ENCODE peak calls at places on chromosomes 6 and 20, in eight cellular contexts. X is stimulated activated naive CD8-positive, alpha-beta T cell treated with anti-CD3 and anti-CD28 coated beads, Interleukin-15, Interleukin-2, amounts not matched to agents 100 U/mL and 50 U/mL, for 24 hours; U is HL-60; Z is stimulated activated CD4-positive, alpha-beta T cell treated with anti-CD3 and anti-CD28 coated beads, Interleukin-4, amount 100 ng/mL, for 24 hours; K is amniotic epithelial cell; D is GM04504; J is NCI-H1092; W is KG1. P is an unnamed sample.

GRCh38 chr6:3306848-3307247 is 48.1 kb downstream of the PSMG4 start:
- DNase-seq in J (no peak), Z (no peak), W (no peak), K (no peak), D (no peak), U (no peak), X (no peak), P (no peak)

GRCh38 chr20:10430000-10430466 is 4.0 kb downstream of the MKKS start:
- DNase-seq in K (no peak), U (no peak), J (no peak), X (no peak), W (no peak), D (no peak), Z (no peak), P (no peak)

GRCh38 chr6:159074120-159074684 is 29.4 kb upstream of the TAGAP start:
- DNase-seq in J (no peak), W (no peak), Z (no peak), X (no peak), U (no peak), D (no peak), K (peak), P (no peak)

GRCh38 chr6:165580139-165580538 is 82.9 kb downstream of the PDE10A start:
- DNase-seq in U (no peak), X (no peak), J (no peak), Z (no peak), D (no peak), K (peak), W (no peak), P (no peak)

GRCh38 chr6:99568103-99568933 is at the start of gene CCNC:
- DNase-seq in W (peak), K (peak), Z (peak), U (peak), J (peak), D (peak), X (peak), P (peak)

GRCh38 chr6:13241364-13241763 is 87.0 kb downstream of the TBC1D7 start:
- DNase-seq in U (no peak), J (no peak), X (no peak), D (no peak), Z (no peak), W (no peak), K (no peak), P (no peak)

GRCh38 chr6:15431762-15432495 is 186.1 kb downstream of the JARID2 start:
- DNase-seq in J (no peak), D (no peak), X (no peak), Z (no peak), U (no peak), K (peak), W (no peak), P (no peak)

GRCh38 chr20:13333793-13334192 is 112.7 kb downstream of the ISM1 start:
- DNase-seq in Z (no peak), W (no peak), J (peak), K (no peak), X (no peak), D (no peak), U (no peak), P (no peak)

GRCh38 chr6:1384549-1385128 is 4.7 kb upstream of the FOXF2 start:
- DNase-seq in J (no peak), U (no peak), W (no peak), X (no peak), D (no peak), K (no peak), Z (no peak), P (no peak)

GRCh38 chr6:149242883-149243282 is 74.6 kb upstream of the TAB2 start:
- DNase-seq in J (no peak), K (no peak), W (no peak), D (no peak), X (no peak), U (no peak), Z (no peak), P (no peak)

GRCh38 chr20:17825949-17826843 is 126.4 kb downstream of the BANF2 start:
- DNase-seq in Z (peak), X (peak), J (no peak), K (no peak), U (no peak), D (no peak), W (no peak), P (no peak)

GRCh38 chr6:2307794-2308193 is 62.4 kb upstream of the GMDS start:
- DNase-seq in D (no peak), J (no peak), X (no peak), U (no peak), W (no peak), K (no peak), Z (no peak), P (no peak)

GRCh38 chr6:161074496-161075140 is 83.0 kb downstream of the MAP3K4 start:
- DNase-seq in K (no peak), D (no peak), W (no peak), J (no peak), Z (no peak), U (no peak), X (no peak), P (no peak)

GRCh38 chr6:170532867-170533488 is 20.1 kb downstream of the PSMB1 start:
- DNase-seq in D (no peak), J (no peak), K (no peak), Z (no peak), X (no peak), W (no peak), U (no peak), P (no peak)

P was measured in MM.1S.